ENCODE peak calls at places on chromosomes 16 and 17, in five cellular contexts. H is Peyer's patch, E is heart left ventricle, N is adrenal gland, V is lung. W is an unnamed sample.
A peak's percentile ranks its signal among the peaks of the same experiment; 100 is the strongest.

GRCh38 chr17:48954300-48954755 is 9.7 kb upstream of the SNF8 start:
- DNase-seq in H (no peak), N (no peak), V (no peak), E (no peak), W (no peak)

GRCh38 chr16:53372942-53373871 is 61.1 kb upstream of the RBL2 start:
- DNase-seq in N (no peak), V (peak; percentile 85), E (peak; percentile 69), H (peak; percentile 88), W (no peak)

GRCh38 chr16:2422123-2422867 is 7.0 kb upstream of the CCNF start:
- DNase-seq in H (no peak), N (no peak), V (no peak), E (no peak), W (no peak)

GRCh38 chr16:2328428-2328827 is 12.1 kb downstream of the ABCA3 start:
- DNase-seq in E (no peak), N (no peak), H (no peak), V (no peak), W (no peak)

GRCh38 chr16:82178352-82178751 is 8.3 kb upstream of the MPHOSPH6 start:
- DNase-seq in H (no peak), E (no peak), N (no peak), V (no peak), W (no peak)

GRCh38 chr17:17019430-17019762 is 22.9 kb upstream of the MPRIP start:
- DNase-seq in H (peak; percentile 40), V (no peak), N (no peak), E (no peak), W (peak; percentile 18)

GRCh38 chr17:78173025-78173715 is 4.8 kb downstream of the SYNGR2 start:
- DNase-seq in E (no peak), H (peak; percentile 59), V (no peak), N (no peak), W (no peak)

GRCh38 chr17:61285483-61286320 is 113.9 kb upstream of the TBX2 start:
- DNase-seq in V (no peak), N (no peak), E (no peak), H (no peak), W (no peak)

GRCh38 chr17:19533718-19534561 is at the start of gene SLC47A1:
- DNase-seq in V (no peak), H (no peak), E (peak; percentile 66), N (no peak), W (no peak)

GRCh38 chr16:84641643-84642358 is 6.5 kb upstream of the KLHL36 start:
- DNase-seq in H (peak; percentile 30), E (no peak), N (no peak), V (no peak), W (no peak)

GRCh38 chr16:76579277-76579676 is 302.1 kb downstream of the CNTNAP4 start:
- DNase-seq in V (no peak), N (no peak), E (no peak), H (no peak), W (no peak)

GRCh38 chr17:38701504-38702165 is 3.4 kb upstream of the MLLT6 start:
- DNase-seq in N (peak; percentile 74), H (no peak), E (no peak), V (no peak), W (no peak)

GRCh38 chr17:77356690-77357201 is 216.0 kb downstream of the SEC14L1 start:
- DNase-seq in H (no peak), N (peak; percentile 70), E (no peak), V (peak; percentile 28), W (peak; percentile 41)

GRCh38 chr17:82752371-82753200 is 721 bp downstream of the TBCD start:
- DNase-seq in H (no peak), V (peak; percentile 39), E (peak; percentile 71), N (no peak), W (peak; percentile 59)

GRCh38 chr17:79251824-79252223 is 177.2 kb downstream of the ENGASE start:
- DNase-seq in H (no peak), V (no peak), N (no peak), E (no peak), W (no peak)

GRCh38 chr17:64063766-64064224 is 43.4 kb upstream of the ICAM2 start:
- DNase-seq in V (peak; percentile 82), N (peak; percentile 85), E (peak; percentile 80), H (peak; percentile 80), W (peak; percentile 51)

GRCh38 chr16:70437017-70437581 is 1.8 kb downstream of the ST3GAL2 start:
- DNase-seq in N (no peak), V (no peak), H (no peak), E (no peak), W (peak; percentile 72)

GRCh38 chr16:22728167-22728836 is 85.7 kb upstream of the HS3ST2 start:
- DNase-seq in H (no peak), E (no peak), V (no peak), N (peak; percentile 55), W (no peak)

GRCh38 chr16:85281181-85281580 is 168.9 kb upstream of the CIBAR2 start:
- DNase-seq in E (no peak), V (no peak), N (no peak), H (no peak), W (no peak)

GRCh38 chr17:46085522-46085921 is 86.5 kb downstream of the STH start:
- DNase-seq in H (no peak), E (no peak), N (no peak), V (no peak), W (no peak)

GRCh38 chr16:53666816-53667415 is 36.7 kb downstream of the RPGRIP1L start:
- DNase-seq in E (no peak), N (no peak), V (no peak), H (no peak), W (no peak)

GRCh38 chr17:31067699-31068184 is 27.0 kb upstream of the NF1 start:
- DNase-seq in H (no peak), N (no peak), V (no peak), E (no peak), W (no peak)

GRCh38 chr17:7997186-7997585 is 5.2 kb upstream of the GUCY2D start:
- DNase-seq in E (no peak), N (no peak), H (no peak), V (no peak), W (no peak)
- TF ChIP-seq CTCF in E (peak; percentile 39), N (no peak), H (peak; percentile 37), V (no peak), W (no peak)

GRCh38 chr17:5291683-5292082 is 9.6 kb downstream of the RABEP1 start:
- DNase-seq in H (no peak), V (no peak), E (no peak), N (no peak), W (no peak)

GRCh38 chr17:5299383-5299782 is 17.3 kb downstream of the RABEP1 start:
- DNase-seq in E (no peak), H (no peak), V (no peak), N (no peak), W (no peak)

DNA sequence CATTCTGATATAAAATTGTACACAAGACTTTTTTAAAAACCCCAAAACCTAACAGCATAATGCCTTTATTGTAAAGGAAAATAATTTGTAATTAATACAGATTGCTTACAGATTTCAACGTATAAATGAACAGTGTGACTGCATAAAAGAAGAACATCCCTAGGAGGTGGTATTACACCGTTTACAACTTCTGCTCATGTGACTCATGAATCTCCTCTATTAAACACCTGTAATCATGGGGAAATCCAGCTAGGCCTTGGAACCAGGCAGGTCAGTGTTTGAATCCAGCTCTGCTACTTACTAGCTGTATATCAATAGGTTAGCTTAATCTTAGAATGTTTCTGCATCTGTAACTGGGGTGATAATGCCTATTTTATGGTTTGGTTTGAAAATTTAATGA is 15.2 kb downstream of the RABEP1 start:
- DNase-seq in V (no peak), N (no peak), E (no peak), H (no peak), W (no peak)
- TF ChIP-seq CTCF in V (no peak), N (no peak), E (no peak), H (no peak), W (no peak)

GRCh38 chr17:62692721-62693431 is 65.4 kb downstream of the MRC2 start:
- DNase-seq in E (no peak), N (no peak), V (no peak), H (no peak), W (no peak)
- TF ChIP-seq CTCF in E (peak; percentile 48), N (peak; percentile 35), V (no peak), H (no peak), W (no peak)

DNA sequence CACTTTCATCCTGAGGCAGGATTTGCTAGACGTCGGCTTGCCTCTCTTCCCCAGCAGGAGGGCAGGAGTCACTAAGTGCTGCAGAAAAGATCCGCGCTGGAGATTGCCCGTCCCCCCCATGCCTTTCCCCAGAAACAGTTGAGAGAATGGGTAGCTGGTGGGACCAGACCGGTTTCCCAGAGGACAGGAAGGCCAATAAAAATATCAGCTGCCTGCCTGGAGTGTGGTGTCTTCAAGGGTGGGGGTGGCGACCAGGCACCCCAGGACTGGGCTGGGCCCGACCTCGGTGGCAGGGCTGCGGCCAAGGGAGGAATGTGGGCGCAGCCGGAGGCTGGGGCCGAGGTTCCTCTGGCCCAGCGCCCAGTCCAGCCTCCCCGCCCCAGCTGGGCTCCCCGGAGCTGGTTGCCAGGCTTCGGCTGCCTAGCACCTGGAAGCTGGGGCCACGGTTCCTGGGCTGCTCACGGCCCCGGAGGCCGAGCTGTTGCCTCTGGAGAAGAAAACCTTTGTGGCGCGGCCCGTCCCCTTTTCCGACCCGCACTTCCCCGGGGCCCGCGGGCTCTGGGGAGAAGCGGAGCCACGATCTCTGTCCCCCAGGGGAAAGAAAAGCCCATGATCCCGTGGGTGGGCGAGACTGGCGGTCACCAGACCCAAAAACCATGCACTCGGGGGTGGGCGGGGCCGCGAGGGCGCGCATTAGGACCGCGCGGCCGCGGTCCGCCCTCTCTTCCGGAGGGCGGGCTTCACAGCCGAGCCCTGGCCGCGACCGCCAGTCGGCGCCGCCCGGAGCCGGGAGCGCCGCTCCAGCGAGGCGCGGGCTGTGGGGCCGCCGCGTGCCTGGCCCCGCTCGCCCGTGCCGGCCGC is at the start of gene TRAF4:
- DNase-seq in E (peak; percentile 89), V (peak; percentile 79), H (peak; percentile 93), N (peak; percentile 81), W (peak; percentile 81)
- TF ChIP-seq CTCF in E (peak; percentile 42), V (no peak), H (peak; percentile 61), N (peak; percentile 54), W (peak; percentile 71)